ENCODE peak calls at places on chromosomes 16 and 17, in five cellular contexts. H is T-helper 2 cell, V is iPS-NIHi11, K is NCI-H748 treated with DMSO at 0.1 percent for 48 hours, Y is heart left ventricle. S is an unnamed sample.

GRCh38 chr16:3131755-3132377 is 3.0 kb upstream of the ZNF213 start:
- DNase-seq in K (no peak), H (no peak), Y (no peak), V (peak; percentile 44), S (peak; percentile 57)

GRCh38 chr17:61568219-61569072 is 22.6 kb downstream of the NACA2 start:
- DNase-seq in K (peak; percentile 92), Y (no peak), V (no peak), H (no peak), S (peak; percentile 69)

GRCh38 chr17:56451629-56452028 is 141.9 kb upstream of the NOG start:
- DNase-seq in K (no peak), V (no peak), H (no peak), Y (no peak), S (no peak)

GRCh38 chr16:55703003-55704001 is 47.5 kb downstream of the SLC6A2 start:
- DNase-seq in V (peak; percentile 69), K (no peak), Y (no peak), H (no peak), S (peak; percentile 4)

GRCh38 chr16:4613636-4614570 is 785 bp downstream of the UBALD1 start:
- DNase-seq in Y (peak; percentile 35), V (peak; percentile 65), H (no peak), K (no peak), S (peak; percentile 75)

GRCh38 chr16:15518412-15519351 is 84.3 kb downstream of the BMERB1 start:
- DNase-seq in V (no peak), Y (peak; percentile 21), H (no peak), K (no peak), S (peak; percentile 62)

GRCh38 chr16:77063617-77064016 is 127.4 kb upstream of the MON1B start:
- DNase-seq in V (no peak), K (no peak), Y (no peak), H (no peak), S (peak; percentile 48)

GRCh38 chr17:38504216-38504615 is 76.0 kb downstream of the ARHGAP23 start:
- DNase-seq in Y (no peak), H (no peak), K (no peak), V (no peak), S (no peak)

GRCh38 chr17:30677550-30678254 is 146.8 kb downstream of the CRLF3 start:
- DNase-seq in V (no peak), H (no peak), K (no peak), Y (no peak), S (no peak)

GRCh38 chr16:66359012-66359411 is 7.5 kb upstream of the CDH5 start:
- DNase-seq in K (no peak), Y (no peak), H (no peak), V (no peak), S (no peak)

GRCh38 chr16:58265480-58266052 is 29.3 kb downstream of the PRSS54 start:
- DNase-seq in K (no peak), H (no peak), V (no peak), Y (no peak), S (no peak)

GRCh38 chr17:71759422-71760060 is 361.3 kb upstream of the SOX9 start:
- DNase-seq in K (no peak), H (no peak), Y (no peak), V (no peak), S (no peak)

GRCh38 chr16:22027633-22028032 is 19.7 kb downstream of the MOSMO start:
- DNase-seq in V (no peak), H (no peak), K (no peak), Y (no peak), S (no peak)

GRCh38 chr17:57284984-57285646 is 28.8 kb downstream of the MSI2 start:
- DNase-seq in K (no peak), H (no peak), V (peak; percentile 48), Y (no peak), S (no peak)

GRCh38 chr16:52547001-52547833 is at the start of gene TOX3:
- DNase-seq in Y (no peak), K (peak; percentile 36), V (peak; percentile 69), H (no peak), S (peak; percentile 81)